ENCODE peak calls at places on chromosomes 7 and 10, in seven cellular contexts. One of them, this sample, is unnamed.

GRCh38 chr10:117374506-117375359 is 507 bp downstream of the PDZD8 start:
- DNase-seq in AG10803: peak
- DNase-seq in cardiac fibroblast: peak
- DNase-seq in Peyer's patch: peak
- DNase-seq in dorsolateral prefrontal cortex: peak
- DNase-seq in mucosa of descending colon: peak
- DNase-seq in left ventricle myocardium inferior: peak
- DNase-seq in this sample: peak

GRCh38 chr7:47215049-47215448 is 366.9 kb downstream of the TNS3 start:
- DNase-seq in left ventricle myocardium inferior: no peak
- DNase-seq in dorsolateral prefrontal cortex: no peak
- DNase-seq in cardiac fibroblast: no peak
- DNase-seq in mucosa of descending colon: no peak
- DNase-seq in AG10803: no peak
- DNase-seq in Peyer's patch: no peak
- DNase-seq in this sample: no peak

GRCh38 chr7:48041665-48041995 is 6.3 kb downstream of the C7orf57 start:
- DNase-seq in AG10803: peak
- DNase-seq in left ventricle myocardium inferior: no peak
- DNase-seq in mucosa of descending colon: no peak
- DNase-seq in dorsolateral prefrontal cortex: no peak
- DNase-seq in cardiac fibroblast: peak
- DNase-seq in Peyer's patch: no peak
- DNase-seq in this sample: no peak

GRCh38 chr7:43729214-43729923 is at the start of gene COA1:
- DNase-seq in cardiac fibroblast: peak
- DNase-seq in mucosa of descending colon: peak
- DNase-seq in left ventricle myocardium inferior: peak
- DNase-seq in Peyer's patch: peak
- DNase-seq in dorsolateral prefrontal cortex: peak
- DNase-seq in AG10803: peak
- DNase-seq in this sample: peak

GRCh38 chr7:104862719-104863118 is 151.3 kb upstream of the KMT2E start:
- DNase-seq in Peyer's patch: no peak
- DNase-seq in cardiac fibroblast: peak
- DNase-seq in left ventricle myocardium inferior: no peak
- DNase-seq in AG10803: no peak
- DNase-seq in dorsolateral prefrontal cortex: no peak
- DNase-seq in mucosa of descending colon: no peak
- DNase-seq in this sample: no peak

GRCh38 chr7:71308105-71308504 is 176.2 kb downstream of the GALNT17 start:
- DNase-seq in dorsolateral prefrontal cortex: peak
- DNase-seq in mucosa of descending colon: no peak
- DNase-seq in left ventricle myocardium inferior: peak
- DNase-seq in AG10803: peak
- DNase-seq in Peyer's patch: no peak
- DNase-seq in cardiac fibroblast: no peak
- DNase-seq in this sample: no peak

GRCh38 chr7:137328389-137329120 is 15.0 kb downstream of the PTN start:
- DNase-seq in left ventricle myocardium inferior: no peak
- DNase-seq in mucosa of descending colon: no peak
- DNase-seq in dorsolateral prefrontal cortex: peak
- DNase-seq in AG10803: peak
- DNase-seq in Peyer's patch: no peak
- DNase-seq in cardiac fibroblast: peak
- DNase-seq in this sample: no peak

GRCh38 chr10:69176823-69177222 is 3.2 kb upstream of the SUPV3L1 start:
- DNase-seq in left ventricle myocardium inferior: no peak
- DNase-seq in cardiac fibroblast: no peak
- DNase-seq in AG10803: no peak
- DNase-seq in Peyer's patch: no peak
- DNase-seq in mucosa of descending colon: no peak
- DNase-seq in dorsolateral prefrontal cortex: no peak
- DNase-seq in this sample: no peak

GRCh38 chr7:123351506-123352225 is 151.9 kb upstream of the SLC13A1 start:
- DNase-seq in dorsolateral prefrontal cortex: no peak
- DNase-seq in AG10803: no peak
- DNase-seq in cardiac fibroblast: peak
- DNase-seq in Peyer's patch: no peak
- DNase-seq in left ventricle myocardium inferior: no peak
- DNase-seq in mucosa of descending colon: no peak
- DNase-seq in this sample: no peak

GRCh38 chr7:156192921-156193320 is 380.7 kb upstream of the SHH start:
- DNase-seq in dorsolateral prefrontal cortex: no peak
- DNase-seq in mucosa of descending colon: no peak
- DNase-seq in cardiac fibroblast: peak
- DNase-seq in AG10803: no peak
- DNase-seq in left ventricle myocardium inferior: no peak
- DNase-seq in Peyer's patch: no peak
- DNase-seq in this sample: no peak

GRCh38 chr7:34275629-34276028 is 370.3 kb downstream of the BMPER start:
- DNase-seq in cardiac fibroblast: peak
- DNase-seq in mucosa of descending colon: no peak
- DNase-seq in Peyer's patch: no peak
- DNase-seq in left ventricle myocardium inferior: no peak
- DNase-seq in dorsolateral prefrontal cortex: no peak
- DNase-seq in AG10803: no peak
- DNase-seq in this sample: no peak

GRCh38 chr7:100088095-100088620 is 611 bp upstream of the COPS6 start:
- DNase-seq in AG10803: no peak
- DNase-seq in Peyer's patch: no peak
- DNase-seq in dorsolateral prefrontal cortex: no peak
- DNase-seq in cardiac fibroblast: no peak
- DNase-seq in mucosa of descending colon: no peak
- DNase-seq in left ventricle myocardium inferior: no peak
- DNase-seq in this sample: no peak

GRCh38 chr10:50565301-50566083 is 58.3 kb downstream of the SGMS1 start:
- DNase-seq in AG10803: no peak
- DNase-seq in left ventricle myocardium inferior: no peak
- DNase-seq in dorsolateral prefrontal cortex: no peak
- DNase-seq in Peyer's patch: no peak
- DNase-seq in cardiac fibroblast: no peak
- DNase-seq in mucosa of descending colon: no peak
- DNase-seq in this sample: no peak

GRCh38 chr10:131169146-131169545 is 142.4 kb downstream of the TCERG1L start:
- DNase-seq in Peyer's patch: no peak
- DNase-seq in dorsolateral prefrontal cortex: no peak
- DNase-seq in mucosa of descending colon: no peak
- DNase-seq in AG10803: no peak
- DNase-seq in left ventricle myocardium inferior: no peak
- DNase-seq in cardiac fibroblast: no peak
- DNase-seq in this sample: no peak

GRCh38 chr7:94656925-94657731 is 1.2 kb upstream of the SGCE start:
- DNase-seq in cardiac fibroblast: peak
- DNase-seq in AG10803: no peak
- DNase-seq in left ventricle myocardium inferior: no peak
- DNase-seq in dorsolateral prefrontal cortex: peak
- DNase-seq in Peyer's patch: peak
- DNase-seq in mucosa of descending colon: peak
- DNase-seq in this sample: no peak

GRCh38 chr7:107856806-107857540 is 34.0 kb upstream of the DLD start:
- DNase-seq in Peyer's patch: peak
- DNase-seq in AG10803: peak
- DNase-seq in cardiac fibroblast: peak
- DNase-seq in dorsolateral prefrontal cortex: no peak
- DNase-seq in mucosa of descending colon: no peak
- DNase-seq in left ventricle myocardium inferior: no peak
- DNase-seq in this sample: no peak

GRCh38 chr7:32536016-32536415 is 40.7 kb downstream of the AVL9 start:
- DNase-seq in mucosa of descending colon: no peak
- DNase-seq in left ventricle myocardium inferior: no peak
- DNase-seq in AG10803: no peak
- DNase-seq in cardiac fibroblast: no peak
- DNase-seq in dorsolateral prefrontal cortex: no peak
- DNase-seq in Peyer's patch: no peak
- DNase-seq in this sample: no peak

GRCh38 chr10:10727812-10728211 is 289.9 kb upstream of the CELF2 start:
- DNase-seq in Peyer's patch: no peak
- DNase-seq in left ventricle myocardium inferior: no peak
- DNase-seq in mucosa of descending colon: no peak
- DNase-seq in cardiac fibroblast: no peak
- DNase-seq in dorsolateral prefrontal cortex: no peak
- DNase-seq in AG10803: no peak
- DNase-seq in this sample: no peak

GRCh38 chr10:75335983-75336382 is 65.6 kb downstream of the ZNF503 start:
- DNase-seq in Peyer's patch: no peak
- DNase-seq in mucosa of descending colon: no peak
- DNase-seq in left ventricle myocardium inferior: no peak
- DNase-seq in cardiac fibroblast: no peak
- DNase-seq in dorsolateral prefrontal cortex: no peak
- DNase-seq in AG10803: no peak
- DNase-seq in this sample: no peak

GRCh38 chr7:5448378-5449042 is 24.9 kb upstream of the TNRC18 start:
- DNase-seq in mucosa of descending colon: no peak
- DNase-seq in AG10803: no peak
- DNase-seq in dorsolateral prefrontal cortex: no peak
- DNase-seq in Peyer's patch: no peak
- DNase-seq in left ventricle myocardium inferior: no peak
- DNase-seq in cardiac fibroblast: no peak
- DNase-seq in this sample: no peak

GRCh38 chr7:5442757-5443305 is 19.2 kb upstream of the TNRC18 start:
- DNase-seq in dorsolateral prefrontal cortex: no peak
- DNase-seq in cardiac fibroblast: no peak
- DNase-seq in Peyer's patch: no peak
- DNase-seq in left ventricle myocardium inferior: no peak
- DNase-seq in mucosa of descending colon: no peak
- DNase-seq in AG10803: no peak
- DNase-seq in this sample: no peak

GRCh38 chr7:5443678-5444077 is 20.0 kb upstream of the TNRC18 start:
- DNase-seq in left ventricle myocardium inferior: no peak
- DNase-seq in cardiac fibroblast: no peak
- DNase-seq in AG10803: no peak
- DNase-seq in dorsolateral prefrontal cortex: no peak
- DNase-seq in mucosa of descending colon: no peak
- DNase-seq in Peyer's patch: no peak
- DNase-seq in this sample: no peak

GRCh38 chr7:5441840-5442513 is 18.3 kb upstream of the TNRC18 start:
- DNase-seq in AG10803: no peak
- DNase-seq in Peyer's patch: no peak
- DNase-seq in dorsolateral prefrontal cortex: no peak
- DNase-seq in left ventricle myocardium inferior: no peak
- DNase-seq in cardiac fibroblast: no peak
- DNase-seq in mucosa of descending colon: no peak
- DNase-seq in this sample: no peak

GRCh38 chr7:5445991-5446594 is 22.5 kb upstream of the TNRC18 start:
- DNase-seq in mucosa of descending colon: no peak
- DNase-seq in AG10803: no peak
- DNase-seq in cardiac fibroblast: no peak
- DNase-seq in dorsolateral prefrontal cortex: no peak
- DNase-seq in left ventricle myocardium inferior: no peak
- DNase-seq in Peyer's patch: no peak
- DNase-seq in this sample: no peak
- TF ChIP-seq CTCF in mucosa of descending colon: no peak
- TF ChIP-seq CTCF in AG10803: no peak
- TF ChIP-seq CTCF in cardiac fibroblast: no peak
- TF ChIP-seq CTCF in dorsolateral prefrontal cortex: no peak
- TF ChIP-seq CTCF in left ventricle myocardium inferior: no peak
- TF ChIP-seq CTCF in Peyer's patch: no peak
- TF ChIP-seq CTCF in this sample: no peak

GRCh38 chr10:118799779-118800178 is 45.0 kb upstream of the CACUL1 start:
- DNase-seq in left ventricle myocardium inferior: no peak
- DNase-seq in dorsolateral prefrontal cortex: no peak
- DNase-seq in Peyer's patch: no peak
- DNase-seq in AG10803: peak
- DNase-seq in cardiac fibroblast: peak
- DNase-seq in mucosa of descending colon: no peak
- DNase-seq in this sample: no peak

GRCh38 chr10:118798186-118798811 is 43.5 kb upstream of the CACUL1 start:
- DNase-seq in Peyer's patch: peak
- DNase-seq in cardiac fibroblast: peak
- DNase-seq in dorsolateral prefrontal cortex: no peak
- DNase-seq in AG10803: peak
- DNase-seq in left ventricle myocardium inferior: no peak
- DNase-seq in mucosa of descending colon: no peak
- DNase-seq in this sample: no peak

GRCh38 chr10:118804262-118804773 is 49.5 kb upstream of the CACUL1 start:
- DNase-seq in Peyer's patch: no peak
- DNase-seq in mucosa of descending colon: no peak
- DNase-seq in left ventricle myocardium inferior: no peak
- DNase-seq in AG10803: no peak
- DNase-seq in cardiac fibroblast: no peak
- DNase-seq in dorsolateral prefrontal cortex: no peak
- DNase-seq in this sample: no peak

GRCh38 chr10:118802126-118802793 is 47.5 kb upstream of the CACUL1 start:
- DNase-seq in AG10803: no peak
- DNase-seq in left ventricle myocardium inferior: no peak
- DNase-seq in mucosa of descending colon: no peak
- DNase-seq in Peyer's patch: no peak
- DNase-seq in cardiac fibroblast: no peak
- DNase-seq in dorsolateral prefrontal cortex: no peak
- DNase-seq in this sample: no peak

DNA sequence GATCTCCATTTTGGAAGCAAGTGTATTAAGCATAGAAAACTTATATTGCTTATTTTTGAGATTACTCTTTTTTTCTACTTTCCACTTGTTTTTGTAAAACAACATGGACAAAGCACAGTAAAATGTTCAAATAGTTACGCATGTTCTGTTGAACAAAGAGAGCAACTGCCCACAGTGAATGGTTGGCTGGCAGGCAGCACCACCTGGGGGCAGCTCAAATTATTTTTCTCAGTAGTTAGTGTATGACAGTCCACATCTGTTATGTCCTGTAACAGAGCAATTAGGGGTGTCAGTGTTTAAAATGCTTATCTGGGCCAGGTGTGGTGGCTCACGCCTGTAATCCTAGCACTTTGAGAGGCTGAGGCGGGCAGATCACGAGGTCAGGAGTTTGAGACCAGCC is 46.1 kb upstream of the CACUL1 start:
- DNase-seq in Peyer's patch: peak
- DNase-seq in cardiac fibroblast: peak
- DNase-seq in AG10803: peak
- DNase-seq in dorsolateral prefrontal cortex: peak
- DNase-seq in left ventricle myocardium inferior: no peak
- DNase-seq in mucosa of descending colon: no peak
- DNase-seq in this sample: no peak
- TF ChIP-seq CTCF in Peyer's patch: no peak
- TF ChIP-seq CTCF in cardiac fibroblast: peak
- TF ChIP-seq CTCF in AG10803: peak
- TF ChIP-seq CTCF in dorsolateral prefrontal cortex: peak
- TF ChIP-seq CTCF in left ventricle myocardium inferior: peak
- TF ChIP-seq CTCF in mucosa of descending colon: no peak
- TF ChIP-seq CTCF in this sample: peak

GRCh38 chr10:70863470-70864160 is 24.8 kb downstream of the PCBD1 start:
- DNase-seq in left ventricle myocardium inferior: no peak
- DNase-seq in AG10803: no peak
- DNase-seq in mucosa of descending colon: no peak
- DNase-seq in Peyer's patch: no peak
- DNase-seq in cardiac fibroblast: no peak
- DNase-seq in dorsolateral prefrontal cortex: no peak
- DNase-seq in this sample: no peak
- TF ChIP-seq CTCF in left ventricle myocardium inferior: no peak
- TF ChIP-seq CTCF in AG10803: no peak
- TF ChIP-seq CTCF in mucosa of descending colon: no peak
- TF ChIP-seq CTCF in Peyer's patch: no peak
- TF ChIP-seq CTCF in cardiac fibroblast: no peak
- TF ChIP-seq CTCF in dorsolateral prefrontal cortex: no peak
- TF ChIP-seq CTCF in this sample: no peak

DNA sequence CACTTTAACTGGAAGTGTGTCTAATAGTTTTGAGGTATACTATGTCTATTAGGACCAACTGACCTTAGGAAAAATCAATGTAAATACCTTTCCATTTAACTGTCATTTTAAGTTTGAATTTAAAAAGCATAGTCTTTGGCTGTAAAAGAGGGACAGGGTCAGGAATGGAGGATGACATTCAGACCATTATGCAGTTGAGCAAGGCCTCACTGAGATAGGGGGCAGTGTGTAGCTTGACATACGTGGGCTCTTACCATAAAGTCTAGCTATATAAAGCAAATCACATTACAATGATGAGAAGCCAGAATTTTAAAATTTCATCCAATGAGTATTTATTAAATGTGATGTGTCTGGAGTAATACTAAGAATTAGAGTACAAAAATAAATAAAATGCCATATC is 17.9 kb downstream of the PALS2 start:
- DNase-seq in mucosa of descending colon: no peak
- DNase-seq in left ventricle myocardium inferior: no peak
- DNase-seq in AG10803: no peak
- DNase-seq in Peyer's patch: no peak
- DNase-seq in cardiac fibroblast: no peak
- DNase-seq in dorsolateral prefrontal cortex: no peak
- DNase-seq in this sample: no peak
- TF ChIP-seq CTCF in mucosa of descending colon: no peak
- TF ChIP-seq CTCF in left ventricle myocardium inferior: no peak
- TF ChIP-seq CTCF in AG10803: no peak
- TF ChIP-seq CTCF in Peyer's patch: no peak
- TF ChIP-seq CTCF in cardiac fibroblast: no peak
- TF ChIP-seq CTCF in dorsolateral prefrontal cortex: no peak
- TF ChIP-seq CTCF in this sample: no peak

This sample was measured in progenitor cell of endocrine pancreas.